ENCODE peak calls at places on chromosome 9, in six cellular contexts. D, Q, E, R, F and L are unnamed samples.

GRCh38 chr9:137128158-137129088 is 10.5 kb upstream of the GRIN1 start:
- DNase-seq in D (no peak), Q (no peak), E (no peak), R (no peak), F (no peak), L (no peak)

GRCh38 chr9:7910426-7911015 is 110.9 kb upstream of the DMAC1 start:
- DNase-seq in D (no peak), Q (no peak), E (no peak), R (no peak), F (no peak), L (no peak)

GRCh38 chr9:113622600-113623400 is 159.3 kb downstream of the RGS3 start:
- DNase-seq in D (peak; percentile 76), Q (peak; percentile 36), E (no peak), R (peak; percentile 76), F (no peak), L (no peak)

GRCh38 chr9:28389411-28389810 is 816.1 kb upstream of the C9orf72 start:
- DNase-seq in D (no peak), Q (no peak), E (no peak), R (no peak), F (no peak), L (no peak)

GRCh38 chr9:111891910-111892499 is 4.6 kb upstream of the UGCG start:
- DNase-seq in D (peak; percentile 36), Q (peak; percentile 35), E (no peak), R (peak; percentile 59), F (no peak), L (no peak)

GRCh38 chr9:135615666-135616620 is 23.4 kb downstream of the GLT6D1 start:
- DNase-seq in D (no peak), Q (no peak), E (no peak), R (peak; percentile 27), F (no peak), L (no peak)

GRCh38 chr9:134629061-134629585 is 12.5 kb upstream of the COL5A1 start:
- DNase-seq in D (no peak), Q (no peak), E (peak; percentile 6), R (no peak), F (no peak), L (no peak)

GRCh38 chr9:124258765-124259272 is 1.1 kb downstream of the NEK6 start:
- DNase-seq in D (no peak), Q (no peak), E (no peak), R (no peak), F (no peak), L (no peak)

GRCh38 chr9:114401344-114401743 is 13.6 kb upstream of the AKNA start:
- DNase-seq in D (no peak), Q (no peak), E (no peak), R (no peak), F (no peak), L (no peak)

GRCh38 chr9:35756275-35756742 is 2.2 kb upstream of the MSMP start:
- DNase-seq in D (no peak), Q (no peak), E (peak; percentile 67), R (no peak), F (no peak), L (no peak)

GRCh38 chr9:97526895-97527575 is 25.6 kb downstream of the TMOD1 start:
- DNase-seq in D (no peak), Q (no peak), E (no peak), R (no peak), F (no peak), L (no peak)

GRCh38 chr9:90741036-90741435 is 60.6 kb upstream of the SYK start:
- DNase-seq in D (no peak), Q (no peak), E (no peak), R (no peak), F (no peak), L (no peak)

GRCh38 chr9:107086460-107086859 is 196.6 kb upstream of the RAD23B start:
- DNase-seq in D (no peak), Q (no peak), E (no peak), R (no peak), F (no peak), L (no peak)

GRCh38 chr9:96048116-96048953 is 172.8 kb downstream of the ERCC6L2 start:
- DNase-seq in D (no peak), Q (no peak), E (peak; percentile 45), R (no peak), F (no peak), L (no peak)

GRCh38 chr9:27765931-27766835 is 192.9 kb upstream of the C9orf72 start:
- DNase-seq in D (no peak), Q (no peak), E (no peak), R (no peak), F (no peak), L (no peak)

GRCh38 chr9:135486267-135487065 is 6.9 kb downstream of the PPP1R26 start:
- DNase-seq in D (no peak), Q (no peak), E (no peak), R (no peak), F (no peak), L (no peak)

GRCh38 chr9:121895836-121896544 is 197.1 kb downstream of the TTLL11 start:
- DNase-seq in D (no peak), Q (no peak), E (peak; percentile 47), R (no peak), F (no peak), L (peak; percentile 46)

GRCh38 chr9:130288393-130288792 is 22.8 kb downstream of the HMCN2 start:
- DNase-seq in D (no peak), Q (no peak), E (peak; percentile 27), R (no peak), F (no peak), L (no peak)

GRCh38 chr9:81798606-81799005 is 109.3 kb upstream of the TLE1 start:
- DNase-seq in D (no peak), Q (no peak), E (peak; percentile 30), R (no peak), F (no peak), L (no peak)

GRCh38 chr9:112334319-112334828 is 955 bp upstream of the PTBP3 start:
- DNase-seq in D (peak; percentile 45), Q (peak; percentile 21), E (no peak), R (peak; percentile 55), F (peak; percentile 31), L (no peak)

GRCh38 chr9:19965336-19965735 is 176.5 kb upstream of the SLC24A2 start:
- DNase-seq in D (no peak), Q (no peak), E (no peak), R (no peak), F (no peak), L (no peak)

GRCh38 chr9:12554636-12555035 is 138.5 kb upstream of the TYRP1 start:
- DNase-seq in D (no peak), Q (no peak), E (no peak), R (no peak), F (no peak), L (no peak)

GRCh38 chr9:116661037-116661954 is 25.8 kb upstream of the TRIM32 start:
- DNase-seq in D (peak; percentile 49), Q (peak; percentile 10), E (no peak), R (peak; percentile 53), F (no peak), L (peak; percentile 8)